ENCODE peak calls at places on chromosomes 5 and 9, in six cellular contexts. U, K, B, M, J and G are unnamed samples.

GRCh38 chr9:69070201-69070600 is 34.6 kb downstream of the FXN start:
- DNase-seq in K (no peak), M (no peak), J (no peak), B (no peak), U (no peak), G (no peak)

GRCh38 chr9:78574354-78575036 is 277.6 kb downstream of the PSAT1 start:
- DNase-seq in U (no peak), M (no peak), B (no peak), K (no peak), J (no peak), G (no peak)

GRCh38 chr5:62354028-62354874 is 48.2 kb downstream of the KIF2A start:
- DNase-seq in K (no peak), U (peak), B (peak), M (no peak), J (peak), G (no peak)

GRCh38 chr5:96096724-96097123 is 135.1 kb upstream of the ELL2 start:
- DNase-seq in U (peak), J (no peak), M (no peak), K (no peak), B (no peak), G (no peak)

GRCh38 chr5:109921735-109922395 is 232.1 kb downstream of the MAN2A1 start:
- DNase-seq in U (no peak), M (peak), B (peak), J (no peak), K (no peak), G (no peak)

GRCh38 chr9:26159575-26160392 is 481.5 kb upstream of the TUSC1 start:
- DNase-seq in J (no peak), M (no peak), K (no peak), U (no peak), B (no peak), G (no peak)

GRCh38 chr9:129665814-129666511 is 516 bp downstream of the PRRX2 start:
- DNase-seq in M (no peak), B (no peak), U (no peak), K (no peak), J (no peak), G (no peak)

GRCh38 chr5:139955053-139955605 is 88.0 kb downstream of the NRG2 start:
- DNase-seq in J (peak), M (no peak), K (no peak), B (no peak), U (no peak), G (no peak)

GRCh38 chr9:120259100-120259499 is 320.9 kb downstream of the CDK5RAP2 start:
- DNase-seq in B (no peak), J (no peak), U (no peak), M (no peak), K (no peak), G (no peak)

GRCh38 chr5:2143088-2143487 is 260.4 kb upstream of the IRX4 start:
- DNase-seq in B (no peak), J (no peak), M (no peak), U (no peak), K (no peak), G (no peak)

GRCh38 chr5:164475339-164475977 is 970.0 kb downstream of the MAT2B start:
- DNase-seq in B (peak), U (peak), J (peak), K (no peak), M (no peak), G (no peak)

DNA sequence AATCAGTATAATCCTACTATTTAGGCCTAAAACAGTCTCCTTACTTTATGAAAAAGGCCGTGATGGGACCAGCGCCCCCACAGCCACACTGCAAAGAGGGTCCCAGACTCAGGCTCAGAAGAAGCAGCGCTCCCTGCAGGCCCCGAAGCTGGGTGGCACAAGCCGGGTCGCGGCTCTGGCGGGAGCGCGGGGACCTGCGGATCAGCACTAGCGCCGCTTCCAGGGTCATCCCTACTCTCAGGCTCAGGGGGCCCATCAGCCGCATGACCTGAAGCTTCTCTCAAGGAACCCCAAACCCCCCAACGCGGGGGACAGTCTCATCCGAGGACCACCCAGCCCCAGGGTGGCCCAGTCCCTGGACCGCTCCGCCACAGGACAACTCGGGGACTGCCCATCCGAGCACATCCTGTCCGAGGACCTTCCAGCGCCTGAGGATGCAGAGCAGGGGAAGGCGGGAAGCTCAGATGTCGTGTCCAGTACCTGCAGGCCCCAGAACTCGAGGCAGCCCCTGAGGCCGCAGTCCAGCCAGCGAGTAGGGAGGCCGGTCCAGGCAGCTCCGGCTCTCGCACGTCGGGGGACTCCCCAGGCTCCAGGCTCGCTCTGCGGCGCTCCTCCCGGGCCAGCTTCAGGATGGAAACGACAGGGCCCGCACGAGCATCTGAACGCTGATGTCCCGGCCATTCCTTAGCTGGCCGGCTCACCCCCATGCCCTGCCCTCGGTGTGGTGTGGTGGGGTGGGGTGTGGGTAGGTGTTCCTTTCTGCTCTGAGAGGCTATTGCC is 32.4 kb upstream of the CDK20 start:
- DNase-seq in U (no peak), M (no peak), J (peak), B (no peak), K (no peak), G (no peak)
- TF ChIP-seq CTCF in U (no peak), M (no peak), J (no peak), B (no peak), K (no peak), G (no peak)

GRCh38 chr5:78574157-78574673 is 74.4 kb downstream of the LHFPL2 start:
- DNase-seq in U (no peak), B (peak), M (no peak), K (peak), J (no peak), G (no peak)
- TF ChIP-seq CTCF in U (no peak), B (no peak), M (no peak), K (no peak), J (no peak), G (no peak)

GRCh38 chr9:116000748-116001329 is 152.8 kb upstream of the PAPPA start:
- DNase-seq in K (peak), B (no peak), J (no peak), M (peak), U (no peak), G (no peak)
- TF ChIP-seq CTCF in K (peak), B (peak), J (peak), M (peak), U (peak), G (no peak)

DNA sequence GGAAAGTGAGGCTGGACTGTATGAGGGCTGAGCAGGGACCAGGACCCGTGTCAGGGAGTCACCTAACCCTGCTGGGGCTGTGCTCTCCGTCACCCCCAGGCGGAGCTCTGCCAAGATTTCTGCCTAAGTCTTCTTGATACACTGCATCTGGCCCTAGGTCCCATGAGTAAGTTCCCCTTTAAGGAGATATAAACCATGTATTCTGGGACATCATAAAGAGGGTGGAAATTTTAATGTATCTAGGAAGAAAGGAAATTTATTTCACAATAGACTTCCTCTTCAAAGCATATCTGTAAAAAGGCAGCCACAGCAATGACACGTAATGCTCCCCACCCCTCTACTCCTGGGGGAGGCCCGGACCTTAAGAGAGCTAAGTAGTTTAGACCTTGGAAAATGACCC is 183.4 kb downstream of the FBXL7 start:
- DNase-seq in J (no peak), K (no peak), M (no peak), U (no peak), B (peak), G (no peak)
- TF ChIP-seq CTCF in J (peak), K (no peak), M (no peak), U (peak), B (peak), G (no peak)